ENCODE peak calls at places on chromosomes 4 and X, in six cellular contexts. E, N, F, C, D and I are unnamed samples.
A peak's percentile ranks its signal among the peaks of the same experiment; 100 is the strongest.

GRCh38 chrX:153494061-153494460 is 719 bp upstream of the BGN start:
- DNase-seq in E (no peak), N (no peak), F (no peak), C (no peak), D (no peak), I (no peak)

GRCh38 chr4:123755655-123756054 is 359.1 kb downstream of the SPRY1 start:
- DNase-seq in E (no peak), N (no peak), F (no peak), C (peak; percentile 55), D (no peak), I (no peak)

GRCh38 chr4:151743128-151743854 is 17.5 kb downstream of the GATB start:
- DNase-seq in E (no peak), N (no peak), F (no peak), C (no peak), D (no peak), I (no peak)

GRCh38 chr4:4386296-4386735 is 586 bp upstream of the NSG1 start:
- DNase-seq in E (no peak), N (peak; percentile 15), F (peak; percentile 75), C (peak; percentile 31), D (no peak), I (no peak)

GRCh38 chr4:138555584-138555983 is 313.4 kb upstream of the SLC7A11 start:
- DNase-seq in E (no peak), N (peak; percentile 9), F (no peak), C (no peak), D (no peak), I (no peak)

GRCh38 chrX:34848281-34848680 is 94.3 kb upstream of the FAM47B start:
- DNase-seq in E (no peak), N (no peak), F (no peak), C (no peak), D (no peak), I (no peak)

GRCh38 chr4:169795585-169795984 is 37.8 kb upstream of the HPF1 start:
- DNase-seq in E (no peak), N (no peak), F (no peak), C (no peak), D (no peak), I (no peak)

GRCh38 chr4:106347167-106347566 is 21.4 kb downstream of the GIMD1 start:
- DNase-seq in E (no peak), N (no peak), F (no peak), C (no peak), D (no peak), I (no peak)

GRCh38 chr4:182204042-182204441 is 39.2 kb upstream of the TENM3 start:
- DNase-seq in E (no peak), N (no peak), F (no peak), C (no peak), D (no peak), I (no peak)

GRCh38 chr4:38950159-38950558 is 82.0 kb downstream of the TMEM156 start:
- DNase-seq in E (no peak), N (no peak), F (no peak), C (peak; percentile 40), D (no peak), I (no peak)

GRCh38 chr4:21512351-21512750 is 436.2 kb downstream of the KCNIP4 start:
- DNase-seq in E (no peak), N (peak; percentile 19), F (no peak), C (peak; percentile 82), D (no peak), I (no peak)

GRCh38 chr4:85028910-85029309 is 62.4 kb upstream of the WDFY3 start:
- DNase-seq in E (no peak), N (no peak), F (no peak), C (no peak), D (no peak), I (no peak)

GRCh38 chr4:40923326-40924095 is 173.8 kb downstream of the NSUN7 start:
- DNase-seq in E (no peak), N (no peak), F (no peak), C (peak; percentile 96), D (no peak), I (no peak)

GRCh38 chr4:25770844-25771243 is 91.9 kb downstream of the SEL1L3 start:
- DNase-seq in E (no peak), N (no peak), F (no peak), C (no peak), D (no peak), I (no peak)

GRCh38 chr4:53676402-53676871 is 85.2 kb upstream of the LNX1 start:
- DNase-seq in E (no peak), N (no peak), F (no peak), C (no peak), D (no peak), I (no peak)

GRCh38 chrX:71111851-71112468 is 583 bp upstream of the IL2RG start:
- DNase-seq in E (no peak), N (no peak), F (peak; percentile 65), C (no peak), D (no peak), I (no peak)